ENCODE peak calls at places on chromosomes 4 and X, in six cellular contexts. One of them, this sample, is unnamed. For H3K4me1, the result is how much of the 10 kb centered on the place peaks cover.

GRCh38 chr4:146342600-146343192 is 128.4 kb downstream of the REELD1 start:
- DNase-seq in psoas muscle: no peak
- DNase-seq in CD4-positive, alpha-beta memory T cell: peak
- DNase-seq in GM23248: peak
- DNase-seq in tibial nerve: peak
- DNase-seq in left lung: no peak
- DNase-seq in this sample: no peak

GRCh38 chr4:184400375-184400870 is 73.9 kb downstream of the IRF2 start:
- DNase-seq in psoas muscle: peak
- DNase-seq in CD4-positive, alpha-beta memory T cell: no peak
- DNase-seq in GM23248: peak
- DNase-seq in tibial nerve: peak
- DNase-seq in left lung: no peak
- DNase-seq in this sample: peak

GRCh38 chr4:150425161-150425560 is 156.8 kb upstream of the MAB21L2 start:
- DNase-seq in psoas muscle: no peak
- DNase-seq in CD4-positive, alpha-beta memory T cell: no peak
- DNase-seq in GM23248: no peak
- DNase-seq in tibial nerve: no peak
- DNase-seq in left lung: no peak
- DNase-seq in this sample: no peak

GRCh38 chrX:104284407-104285000 is 29.8 kb upstream of the ESX1 start:
- DNase-seq in psoas muscle: no peak
- DNase-seq in CD4-positive, alpha-beta memory T cell: no peak
- DNase-seq in GM23248: peak
- DNase-seq in tibial nerve: no peak
- DNase-seq in left lung: no peak
- DNase-seq in this sample: no peak

GRCh38 chr4:25863347-25863784 is 578 bp upstream of the SEL1L3 start:
- DNase-seq in psoas muscle: no peak
- DNase-seq in CD4-positive, alpha-beta memory T cell: no peak
- DNase-seq in GM23248: no peak
- DNase-seq in tibial nerve: no peak
- DNase-seq in left lung: peak
- DNase-seq in this sample: no peak

GRCh38 chr4:42151568-42152506 is 618 bp downstream of the BEND4 start:
- DNase-seq in psoas muscle: peak
- DNase-seq in CD4-positive, alpha-beta memory T cell: peak
- DNase-seq in GM23248: peak
- DNase-seq in tibial nerve: no peak
- DNase-seq in left lung: peak
- DNase-seq in this sample: no peak

GRCh38 chr4:173264960-173265281 is 69.2 kb downstream of the HMGB2 start:
- DNase-seq in psoas muscle: peak
- DNase-seq in CD4-positive, alpha-beta memory T cell: no peak
- DNase-seq in GM23248: no peak
- DNase-seq in tibial nerve: no peak
- DNase-seq in left lung: no peak
- DNase-seq in this sample: no peak

GRCh38 chrX:118593407-118593806 is 97.8 kb downstream of the DOCK11 start:
- DNase-seq in psoas muscle: no peak
- DNase-seq in CD4-positive, alpha-beta memory T cell: no peak
- DNase-seq in GM23248: no peak
- DNase-seq in tibial nerve: no peak
- DNase-seq in left lung: no peak
- DNase-seq in this sample: no peak

GRCh38 chr4:5827108-5828004 is 65.5 kb downstream of the CRMP1 start:
- DNase-seq in psoas muscle: no peak
- DNase-seq in CD4-positive, alpha-beta memory T cell: no peak
- DNase-seq in GM23248: peak
- DNase-seq in tibial nerve: no peak
- DNase-seq in left lung: no peak
- DNase-seq in this sample: no peak

GRCh38 chr4:125392683-125393082 is 77.9 kb downstream of the FAT4 start:
- DNase-seq in psoas muscle: no peak
- DNase-seq in CD4-positive, alpha-beta memory T cell: no peak
- DNase-seq in GM23248: no peak
- DNase-seq in tibial nerve: no peak
- DNase-seq in left lung: no peak
- DNase-seq in this sample: no peak

GRCh38 chrX:40083979-40084359 is 13.8 kb downstream of the BCOR start:
- DNase-seq in psoas muscle: peak
- DNase-seq in CD4-positive, alpha-beta memory T cell: no peak
- DNase-seq in GM23248: no peak
- DNase-seq in tibial nerve: no peak
- DNase-seq in left lung: no peak
- DNase-seq in this sample: no peak
- H3K4me1 ChIP-seq in psoas muscle: under half
- H3K4me1 ChIP-seq in CD4-positive, alpha-beta memory T cell: half or more
- H3K4me1 ChIP-seq in GM23248: under half
- H3K4me1 ChIP-seq in tibial nerve: under half
- H3K4me1 ChIP-seq in left lung: half or more
- H3K4me1 ChIP-seq in this sample: half or more

GRCh38 chr4:39067031-39067430 is 5.0 kb downstream of the KLHL5 start:
- DNase-seq in psoas muscle: no peak
- DNase-seq in CD4-positive, alpha-beta memory T cell: no peak
- DNase-seq in GM23248: no peak
- DNase-seq in tibial nerve: no peak
- DNase-seq in left lung: no peak
- DNase-seq in this sample: no peak

GRCh38 chr4:39062499-39062898 is 467 bp downstream of the KLHL5 start:
- DNase-seq in psoas muscle: no peak
- DNase-seq in CD4-positive, alpha-beta memory T cell: no peak
- DNase-seq in GM23248: peak
- DNase-seq in tibial nerve: no peak
- DNase-seq in left lung: no peak
- DNase-seq in this sample: no peak

GRCh38 chr4:39066371-39066770 is 4.3 kb downstream of the KLHL5 start:
- DNase-seq in psoas muscle: no peak
- DNase-seq in CD4-positive, alpha-beta memory T cell: no peak
- DNase-seq in GM23248: no peak
- DNase-seq in tibial nerve: no peak
- DNase-seq in left lung: no peak
- DNase-seq in this sample: no peak

GRCh38 chr4:39061450-39061849 is 582 bp upstream of the KLHL5 start:
- DNase-seq in psoas muscle: no peak
- DNase-seq in CD4-positive, alpha-beta memory T cell: no peak
- DNase-seq in GM23248: peak
- DNase-seq in tibial nerve: no peak
- DNase-seq in left lung: no peak
- DNase-seq in this sample: no peak

DNA sequence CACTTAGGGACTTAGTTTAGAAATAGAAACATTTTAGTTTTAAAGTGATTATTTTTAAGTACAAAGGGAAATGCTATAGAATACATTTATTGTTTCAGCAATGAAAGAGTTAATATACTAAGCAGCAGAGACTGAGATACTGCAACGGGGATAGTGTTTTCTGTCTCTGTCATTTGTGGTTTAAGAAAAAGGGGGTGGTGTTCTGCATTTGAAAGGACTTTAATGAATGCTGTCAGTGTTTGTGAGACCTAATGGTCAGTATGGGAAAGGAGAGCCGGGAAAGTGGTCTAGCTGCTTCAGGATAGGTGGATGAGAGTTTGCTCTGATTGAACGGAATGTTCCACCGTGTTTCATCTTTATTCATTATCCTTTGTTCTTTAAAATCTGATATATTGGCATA is at the start of gene KLHL5:
- DNase-seq in psoas muscle: no peak
- DNase-seq in CD4-positive, alpha-beta memory T cell: no peak
- DNase-seq in GM23248: peak
- DNase-seq in tibial nerve: no peak
- DNase-seq in left lung: no peak
- DNase-seq in this sample: no peak
- H3K4me3 ChIP-seq in psoas muscle: no peak
- H3K4me3 ChIP-seq in CD4-positive, alpha-beta memory T cell: no peak
- H3K4me3 ChIP-seq in GM23248: peak
- H3K4me3 ChIP-seq in tibial nerve: no peak
- H3K4me3 ChIP-seq in left lung: no peak
- H3K4me3 ChIP-seq in this sample: no peak

DNA sequence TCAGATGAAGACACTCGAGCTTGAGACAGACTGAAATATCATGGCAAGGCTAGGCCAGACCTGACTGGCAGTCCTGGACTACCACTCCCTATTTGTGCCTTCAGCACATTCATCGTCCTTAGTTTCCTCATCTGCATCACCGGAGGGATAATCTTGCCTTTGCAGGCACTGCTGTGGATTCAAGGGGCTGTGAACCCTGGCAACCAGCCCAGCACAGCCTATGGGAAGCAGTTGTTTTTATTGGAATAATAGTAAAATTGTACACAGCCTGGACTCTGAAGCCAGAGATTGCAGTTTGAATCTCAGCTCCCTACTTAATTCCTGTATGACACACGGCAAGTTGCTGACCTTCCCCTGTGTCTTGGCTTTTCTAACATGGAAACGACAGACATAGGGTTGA is 161.0 kb downstream of the NSUN7 start:
- DNase-seq in psoas muscle: no peak
- DNase-seq in CD4-positive, alpha-beta memory T cell: no peak
- DNase-seq in GM23248: no peak
- DNase-seq in tibial nerve: no peak
- DNase-seq in left lung: no peak
- DNase-seq in this sample: no peak
- H3K27ac ChIP-seq in psoas muscle: no peak
- H3K27ac ChIP-seq in CD4-positive, alpha-beta memory T cell: no peak
- H3K27ac ChIP-seq in GM23248: no peak
- H3K27ac ChIP-seq in tibial nerve: no peak
- H3K27ac ChIP-seq in left lung: no peak
- H3K27ac ChIP-seq in this sample: peak

GRCh38 chrX:120749141-120749846 is 119.4 kb upstream of the C1GALT1C1 start:
- DNase-seq in psoas muscle: no peak
- DNase-seq in CD4-positive, alpha-beta memory T cell: no peak
- DNase-seq in GM23248: no peak
- DNase-seq in tibial nerve: no peak
- DNase-seq in left lung: no peak
- DNase-seq in this sample: no peak

GRCh38 chrX:120750381-120750780 is 120.5 kb upstream of the C1GALT1C1 start:
- DNase-seq in psoas muscle: no peak
- DNase-seq in CD4-positive, alpha-beta memory T cell: no peak
- DNase-seq in GM23248: no peak
- DNase-seq in tibial nerve: no peak
- DNase-seq in left lung: no peak
- DNase-seq in this sample: no peak

GRCh38 chrX:120743266-120743665 is 113.4 kb upstream of the C1GALT1C1 start:
- DNase-seq in psoas muscle: no peak
- DNase-seq in CD4-positive, alpha-beta memory T cell: no peak
- DNase-seq in GM23248: no peak
- DNase-seq in tibial nerve: no peak
- DNase-seq in left lung: no peak
- DNase-seq in this sample: no peak

GRCh38 chrX:120741452-120741851 is 111.6 kb upstream of the C1GALT1C1 start:
- DNase-seq in psoas muscle: no peak
- DNase-seq in CD4-positive, alpha-beta memory T cell: no peak
- DNase-seq in GM23248: no peak
- DNase-seq in tibial nerve: no peak
- DNase-seq in left lung: no peak
- DNase-seq in this sample: no peak

GRCh38 chrX:120746153-120746552 is 116.3 kb upstream of the C1GALT1C1 start:
- DNase-seq in psoas muscle: no peak
- DNase-seq in CD4-positive, alpha-beta memory T cell: no peak
- DNase-seq in GM23248: no peak
- DNase-seq in tibial nerve: no peak
- DNase-seq in left lung: no peak
- DNase-seq in this sample: no peak
- H3K4me1 ChIP-seq in psoas muscle: under half
- H3K4me1 ChIP-seq in CD4-positive, alpha-beta memory T cell: under half
- H3K4me1 ChIP-seq in GM23248: under half
- H3K4me1 ChIP-seq in tibial nerve: under half
- H3K4me1 ChIP-seq in left lung: under half
- H3K4me1 ChIP-seq in this sample: under half

GRCh38 chr4:39975488-39976089 is 2.1 kb downstream of the PDS5A start:
- DNase-seq in psoas muscle: no peak
- DNase-seq in CD4-positive, alpha-beta memory T cell: no peak
- DNase-seq in GM23248: peak
- DNase-seq in tibial nerve: no peak
- DNase-seq in left lung: no peak
- DNase-seq in this sample: no peak
- H3K4me3 ChIP-seq in psoas muscle: peak
- H3K4me3 ChIP-seq in CD4-positive, alpha-beta memory T cell: peak
- H3K4me3 ChIP-seq in GM23248: peak
- H3K4me3 ChIP-seq in tibial nerve: no peak
- H3K4me3 ChIP-seq in left lung: peak
- H3K4me3 ChIP-seq in this sample: peak

DNA sequence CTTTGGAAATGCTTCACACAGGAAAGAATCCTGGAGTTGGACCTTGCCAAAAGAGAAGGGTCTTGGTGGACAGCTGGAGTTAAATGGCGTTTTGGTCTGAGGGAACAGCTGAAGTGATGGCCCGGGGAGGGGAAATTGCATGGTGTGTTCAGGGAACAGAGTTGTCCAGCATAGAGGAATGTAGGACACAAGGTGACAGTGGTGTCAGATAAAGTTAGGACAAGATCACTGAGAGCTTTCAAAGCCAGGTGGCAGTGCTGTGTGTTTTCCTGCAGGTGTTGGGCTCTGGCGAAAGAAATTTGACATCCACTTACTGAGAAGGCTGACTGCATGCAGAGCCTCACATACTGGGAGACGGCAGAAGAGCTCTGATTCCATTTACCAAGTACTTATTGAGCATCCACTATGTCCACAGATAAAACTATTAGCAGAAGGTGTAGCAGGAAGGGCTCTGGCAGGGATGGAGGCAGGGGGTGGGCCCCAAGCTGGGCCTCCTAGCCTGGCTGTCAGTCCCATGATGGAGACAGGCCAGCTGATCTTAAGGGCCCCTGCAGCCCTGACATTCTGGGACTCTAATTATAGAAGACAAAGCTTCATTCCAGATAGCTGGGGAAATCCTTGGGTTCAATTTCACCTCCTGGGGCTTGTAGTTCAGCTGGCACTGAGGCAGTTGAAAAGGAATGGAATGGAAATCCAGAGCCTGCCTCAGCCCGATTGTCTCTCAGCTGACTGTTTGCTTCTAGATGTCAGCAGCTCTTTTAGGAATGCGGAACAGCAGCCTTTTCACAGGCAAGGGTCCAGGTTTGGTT is 150.2 kb upstream of the MAMLD1 start:
- DNase-seq in psoas muscle: no peak
- DNase-seq in CD4-positive, alpha-beta memory T cell: no peak
- DNase-seq in GM23248: peak
- DNase-seq in tibial nerve: no peak
- DNase-seq in left lung: no peak
- DNase-seq in this sample: no peak
- H3K27ac ChIP-seq in psoas muscle: peak
- H3K27ac ChIP-seq in CD4-positive, alpha-beta memory T cell: no peak
- H3K27ac ChIP-seq in GM23248: peak
- H3K27ac ChIP-seq in tibial nerve: no peak
- H3K27ac ChIP-seq in left lung: no peak
- H3K27ac ChIP-seq in this sample: no peak

DNA sequence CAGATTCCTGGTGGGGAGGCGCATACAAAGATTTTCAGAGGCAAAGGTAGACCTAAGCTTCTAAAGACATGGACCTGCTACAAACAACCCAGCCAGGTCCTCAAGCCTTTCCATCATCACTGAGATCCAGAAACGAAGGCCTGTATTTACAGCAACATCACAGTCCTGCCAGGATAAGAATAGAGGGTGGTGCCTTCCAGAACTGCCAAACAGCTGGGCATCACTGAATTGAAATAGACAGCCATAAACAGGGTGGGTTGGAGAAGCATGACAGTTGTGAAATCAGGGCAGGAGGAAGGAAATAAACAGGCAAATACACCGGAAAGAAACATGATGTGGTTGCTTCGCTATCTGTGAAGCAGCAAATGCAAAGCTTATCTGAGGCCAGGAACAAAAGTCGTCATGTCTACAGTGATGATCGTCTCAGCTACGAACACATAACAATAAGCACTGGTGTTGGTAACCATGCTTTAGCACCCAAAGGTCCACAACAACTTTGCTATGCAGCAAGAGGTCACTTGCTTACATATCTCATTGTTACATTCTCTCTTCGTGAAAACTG is 6.7 kb upstream of the TMEM154 start:
- DNase-seq in psoas muscle: no peak
- DNase-seq in CD4-positive, alpha-beta memory T cell: peak
- DNase-seq in GM23248: no peak
- DNase-seq in tibial nerve: no peak
- DNase-seq in left lung: no peak
- DNase-seq in this sample: no peak
- H3K4me1 ChIP-seq in psoas muscle: under half
- H3K4me1 ChIP-seq in CD4-positive, alpha-beta memory T cell: under half
- H3K4me1 ChIP-seq in GM23248: under half
- H3K4me1 ChIP-seq in tibial nerve: under half
- H3K4me1 ChIP-seq in left lung: under half
- H3K4me1 ChIP-seq in this sample: under half

This sample was measured in thoracic aorta.